ENCODE peak calls at places on chromosome 5, in seven cellular contexts. One of them, this sample, is unnamed.

GRCh38 chr5:87899109-87900100 is 369.2 kb downstream of the TMEM161B start:
- DNase-seq in HTR-8/SVneo: no peak
- DNase-seq in HT1080: peak; percentile 73
- DNase-seq in activated T-helper 9 cell treated with anti-CD3 and anti-CD28 coated beads, Interleukin-2, amount 50 U/mL, for 16 hours: no peak
- DNase-seq in Daoy: no peak
- DNase-seq in T-helper 2 cell: no peak
- DNase-seq in SW480: no peak
- DNase-seq in this sample: no peak

GRCh38 chr5:111854196-111854595 is 97.2 kb upstream of the NREP start:
- DNase-seq in HTR-8/SVneo: no peak
- DNase-seq in HT1080: no peak
- DNase-seq in activated T-helper 9 cell treated with anti-CD3 and anti-CD28 coated beads, Interleukin-2, amount 50 U/mL, for 16 hours: no peak
- DNase-seq in Daoy: no peak
- DNase-seq in T-helper 2 cell: no peak
- DNase-seq in SW480: no peak
- DNase-seq in this sample: no peak

GRCh38 chr5:136221340-136221739 is 28.4 kb upstream of the SMIM32 start:
- DNase-seq in HTR-8/SVneo: no peak
- DNase-seq in HT1080: no peak
- DNase-seq in activated T-helper 9 cell treated with anti-CD3 and anti-CD28 coated beads, Interleukin-2, amount 50 U/mL, for 16 hours: no peak
- DNase-seq in Daoy: no peak
- DNase-seq in T-helper 2 cell: no peak
- DNase-seq in SW480: no peak
- DNase-seq in this sample: no peak

GRCh38 chr5:73370620-73371583 is 77.7 kb downstream of the FOXD1 start:
- DNase-seq in HTR-8/SVneo: peak; percentile 82
- DNase-seq in HT1080: peak; percentile 99
- DNase-seq in activated T-helper 9 cell treated with anti-CD3 and anti-CD28 coated beads, Interleukin-2, amount 50 U/mL, for 16 hours: no peak
- DNase-seq in Daoy: peak; percentile 97
- DNase-seq in T-helper 2 cell: no peak
- DNase-seq in SW480: peak; percentile 47
- DNase-seq in this sample: no peak

GRCh38 chr5:79702606-79703380 is 13.2 kb downstream of the CMYA5 start:
- DNase-seq in HTR-8/SVneo: peak; percentile 26
- DNase-seq in HT1080: no peak
- DNase-seq in activated T-helper 9 cell treated with anti-CD3 and anti-CD28 coated beads, Interleukin-2, amount 50 U/mL, for 16 hours: no peak
- DNase-seq in Daoy: no peak
- DNase-seq in T-helper 2 cell: no peak
- DNase-seq in SW480: peak; percentile 25
- DNase-seq in this sample: peak; percentile 61

GRCh38 chr5:142866563-142867275 is 96.5 kb downstream of the ARHGAP26 start:
- DNase-seq in HTR-8/SVneo: peak; percentile 68
- DNase-seq in HT1080: peak; percentile 71
- DNase-seq in activated T-helper 9 cell treated with anti-CD3 and anti-CD28 coated beads, Interleukin-2, amount 50 U/mL, for 16 hours: peak; percentile 6
- DNase-seq in Daoy: peak; percentile 79
- DNase-seq in T-helper 2 cell: no peak
- DNase-seq in SW480: peak; percentile 85
- DNase-seq in this sample: no peak

GRCh38 chr5:14728109-14728938 is 63.8 kb downstream of the OTULIN start:
- DNase-seq in HTR-8/SVneo: no peak
- DNase-seq in HT1080: no peak
- DNase-seq in activated T-helper 9 cell treated with anti-CD3 and anti-CD28 coated beads, Interleukin-2, amount 50 U/mL, for 16 hours: no peak
- DNase-seq in Daoy: no peak
- DNase-seq in T-helper 2 cell: no peak
- DNase-seq in SW480: peak; percentile 75
- DNase-seq in this sample: no peak

GRCh38 chr5:59275537-59276276 is 617.8 kb downstream of the PDE4D start:
- DNase-seq in HTR-8/SVneo: peak; percentile 8
- DNase-seq in HT1080: peak; percentile 76
- DNase-seq in activated T-helper 9 cell treated with anti-CD3 and anti-CD28 coated beads, Interleukin-2, amount 50 U/mL, for 16 hours: no peak
- DNase-seq in Daoy: peak; percentile 82
- DNase-seq in T-helper 2 cell: no peak
- DNase-seq in SW480: no peak
- DNase-seq in this sample: no peak

GRCh38 chr5:43073597-43074546 is 33.8 kb upstream of the ANXA2R start:
- DNase-seq in HTR-8/SVneo: peak; percentile 51
- DNase-seq in HT1080: peak; percentile 34
- DNase-seq in activated T-helper 9 cell treated with anti-CD3 and anti-CD28 coated beads, Interleukin-2, amount 50 U/mL, for 16 hours: no peak
- DNase-seq in Daoy: peak; percentile 50
- DNase-seq in T-helper 2 cell: no peak
- DNase-seq in SW480: peak; percentile 39
- DNase-seq in this sample: no peak

GRCh38 chr5:169904059-169904458 is 76.2 kb downstream of the INSYN2B start:
- DNase-seq in HTR-8/SVneo: no peak
- DNase-seq in HT1080: no peak
- DNase-seq in activated T-helper 9 cell treated with anti-CD3 and anti-CD28 coated beads, Interleukin-2, amount 50 U/mL, for 16 hours: no peak
- DNase-seq in Daoy: no peak
- DNase-seq in T-helper 2 cell: no peak
- DNase-seq in SW480: no peak
- DNase-seq in this sample: no peak